ENCODE peak calls at places on chromosomes 12 and 14, in five cellular contexts. S is A549; P is pancreas; G is activated CD4-positive, CD25-positive, alpha-beta regulatory T cell; Q is osteoblast. O is an unnamed sample.
A peak's percentile ranks its signal among the peaks of the same experiment; 100 is the strongest.

GRCh38 chr12:5428332-5429221 is 3.3 kb upstream of the NTF3 start:
- DNase-seq in P (no peak), G (no peak), S (no peak), Q (no peak), O (no peak)

GRCh38 chr12:41510470-41510869 is 322.4 kb downstream of the PDZRN4 start:
- DNase-seq in G (no peak), Q (no peak), S (no peak), P (no peak), O (no peak)

GRCh38 chr12:70321182-70321581 is 44.9 kb upstream of the KCNMB4 start:
- DNase-seq in Q (no peak), S (no peak), G (no peak), P (no peak), O (no peak)

GRCh38 chr12:117121456-117121855 is 22.2 kb upstream of the TESC start:
- DNase-seq in S (no peak), Q (no peak), P (no peak), G (no peak), O (no peak)

GRCh38 chr12:108724054-108724889 is 7.0 kb downstream of the CORO1C start:
- DNase-seq in P (no peak), S (no peak), G (no peak), Q (no peak), O (no peak)

GRCh38 chr12:108846320-108846719 is 11.1 kb downstream of the SSH1 start:
- DNase-seq in P (no peak), S (no peak), G (no peak), Q (no peak), O (no peak)

GRCh38 chr14:84646791-84647500 is 883.0 kb upstream of the FLRT2 start:
- DNase-seq in S (no peak), G (no peak), Q (no peak), P (no peak), O (no peak)

GRCh38 chr14:73047808-73048207 is 10.5 kb upstream of the RBM25 start:
- DNase-seq in G (no peak), Q (peak; percentile 57), P (no peak), S (no peak), O (no peak)

GRCh38 chr12:41697161-41697560 is 447.5 kb downstream of the GXYLT1 start:
- DNase-seq in S (no peak), Q (no peak), P (no peak), G (no peak), O (no peak)

GRCh38 chr14:69673099-69673498 is 61.7 kb downstream of the SUSD6 start:
- DNase-seq in G (no peak), S (no peak), Q (no peak), P (no peak), O (no peak)

GRCh38 chr14:100669468-100669867 is 57.2 kb upstream of the DLK1 start:
- DNase-seq in S (no peak), P (no peak), G (no peak), Q (no peak), O (no peak)

GRCh38 chr14:58784946-58785345 is 147.2 kb downstream of the DACT1 start:
- DNase-seq in G (no peak), S (no peak), Q (no peak), P (no peak), O (no peak)

GRCh38 chr12:40158592-40159111 is 52.8 kb upstream of the SLC2A13 start:
- DNase-seq in S (no peak), G (no peak), P (no peak), Q (no peak), O (no peak)

GRCh38 chr14:100417466-100417865 is 94.3 kb downstream of the SLC25A47 start:
- DNase-seq in S (peak; percentile 94), Q (peak; percentile 97), P (peak; percentile 72), G (no peak), O (peak; percentile 86)

GRCh38 chr12:6219980-6220379 is 19.8 kb downstream of the CD9 start:
- DNase-seq in Q (no peak), G (no peak), S (no peak), P (no peak), O (no peak)

GRCh38 chr14:31596691-31597090 is 35.5 kb downstream of the NUBPL start:
- DNase-seq in Q (no peak), P (no peak), S (no peak), G (no peak), O (no peak)

GRCh38 chr12:111984820-111985219 is 28.1 kb downstream of the TMEM116 start:
- DNase-seq in G (no peak), Q (no peak), S (no peak), P (no peak), O (no peak)

GRCh38 chr12:107570721-107571120 is 114.9 kb upstream of the PWP1 start:
- DNase-seq in Q (no peak), P (no peak), S (no peak), G (no peak), O (peak; percentile 52)

GRCh38 chr12:579450-580110 is 83.7 kb downstream of the NINJ2 start:
- DNase-seq in G (no peak), Q (no peak), S (no peak), P (no peak), O (no peak)

GRCh38 chr12:121711925-121712461 is 559 bp upstream of the TMEM120B start:
- DNase-seq in G (no peak), P (no peak), Q (no peak), S (peak; percentile 55), O (no peak)

GRCh38 chr12:117580718-117581062 is 219.3 kb upstream of the NOS1 start:
- DNase-seq in Q (no peak), G (no peak), S (peak; percentile 36), P (no peak), O (peak; percentile 25)

GRCh38 chr12:93778306-93778705 is 101.1 kb downstream of the CRADD start:
- DNase-seq in P (no peak), Q (peak; percentile 80), S (no peak), G (no peak), O (peak; percentile 30)

GRCh38 chr12:57429473-57430116 is 1.2 kb downstream of the R3HDM2 start:
- DNase-seq in Q (peak; percentile 65), S (no peak), P (no peak), G (no peak), O (no peak)

GRCh38 chr12:12108441-12109058 is 37.8 kb downstream of the BCL2L14 start:
- DNase-seq in S (no peak), P (no peak), G (no peak), Q (no peak), O (no peak)

GRCh38 chr12:77932216-77932615 is 101.5 kb downstream of the NAV3 start:
- DNase-seq in S (no peak), G (no peak), P (no peak), Q (peak; percentile 22), O (no peak)

GRCh38 chr12:15706010-15706676 is 83.0 kb downstream of the EPS8 start:
- DNase-seq in S (no peak), P (no peak), Q (no peak), G (no peak), O (peak; percentile 89)

GRCh38 chr12:123900898-123901376 is 71.7 kb downstream of the CCDC92 start:
- DNase-seq in Q (no peak), P (no peak), G (no peak), S (no peak), O (no peak)

GRCh38 chr14:83164016-83164415 is 1630.4 kb upstream of the SEL1L start:
- DNase-seq in Q (no peak), G (no peak), P (no peak), S (no peak), O (no peak)

GRCh38 chr12:46825526-46826414 is at the start of gene SLC38A4:
- DNase-seq in G (no peak), S (no peak), P (peak; percentile 69), Q (peak; percentile 90), O (peak; percentile 75)

GRCh38 chr12:76874027-76874426 is 4.8 kb downstream of the CSRP2 start:
- DNase-seq in S (no peak), P (no peak), G (no peak), Q (peak; percentile 19), O (no peak)

GRCh38 chr14:23384364-23385080 is 7.7 kb downstream of the CMTM5 start:
- DNase-seq in P (no peak), Q (no peak), S (no peak), G (no peak), O (no peak)

GRCh38 chr14:91728616-91729183 is 3.2 kb downstream of the CATSPERB start:
- DNase-seq in Q (peak; percentile 85), P (no peak), G (no peak), S (no peak), O (no peak)

GRCh38 chr12:64403708-64404469 is at the start of gene XPOT:
- DNase-seq in Q (peak; percentile 98), P (peak; percentile 94), G (peak; percentile 90), S (peak; percentile 97), O (peak; percentile 97)

GRCh38 chr14:31505411-31505810 is 17.6 kb upstream of the GPR33 start:
- DNase-seq in G (no peak), P (no peak), Q (no peak), S (no peak), O (no peak)